ENCODE peak calls at places on chromosomes 3 and 15, in seven cellular contexts. Y, E, J, W, F, B and D are unnamed samples.

GRCh38 chr3:63015614-63016016 is 140.4 kb upstream of the CADPS start:
- DNase-seq in B (no peak), F (no peak), Y (no peak), W (no peak), J (no peak), E (no peak), D (no peak)

GRCh38 chr3:10378246-10378645 is 57.3 kb upstream of the SEC13 start:
- DNase-seq in F (no peak), J (no peak), E (no peak), B (no peak), Y (no peak), W (no peak), D (no peak)

GRCh38 chr15:86855962-86856361 is 776.3 kb downstream of the AGBL1 start:
- DNase-seq in E (no peak), J (no peak), Y (no peak), B (no peak), W (no peak), F (no peak), D (no peak)

GRCh38 chr15:62684143-62684808 is 358.3 kb upstream of the TPM1 start:
- DNase-seq in F (no peak), E (no peak), B (no peak), Y (no peak), J (no peak), W (no peak), D (no peak)

GRCh38 chr15:96066852-96067490 is 263.5 kb upstream of the NR2F2 start:
- DNase-seq in Y (no peak), J (no peak), E (no peak), W (no peak), F (no peak), B (no peak), D (no peak)

GRCh38 chr3:100695696-100696095 is 13.6 kb upstream of the TFG start:
- DNase-seq in W (no peak), Y (no peak), J (no peak), F (no peak), B (no peak), E (no peak), D (no peak)

GRCh38 chr3:144272715-144273114 is 301.1 kb downstream of the DIPK2A start:
- DNase-seq in B (peak; percentile 11), F (no peak), J (no peak), W (no peak), Y (no peak), E (no peak), D (no peak)

GRCh38 chr3:194871864-194872668 is 186.4 kb downstream of the FAM43A start:
- DNase-seq in W (no peak), E (no peak), F (no peak), J (peak; percentile 78), B (peak; percentile 70), Y (peak; percentile 38), D (no peak)

GRCh38 chr3:29484633-29485032 is 203.8 kb downstream of the RBMS3 start:
- DNase-seq in E (no peak), F (no peak), W (no peak), J (no peak), B (no peak), Y (no peak), D (no peak)

GRCh38 chr15:90691982-90692773 is 25.0 kb upstream of the BLM start:
- DNase-seq in Y (no peak), B (no peak), J (no peak), W (no peak), F (no peak), E (no peak), D (no peak)

GRCh38 chr3:13686332-13686731 is 137.4 kb downstream of the FBLN2 start:
- DNase-seq in B (no peak), J (no peak), F (no peak), E (no peak), W (no peak), Y (no peak), D (no peak)

GRCh38 chr15:59371458-59372351 is 966 bp downstream of the MYO1E start:
- DNase-seq in J (peak; percentile 50), W (peak; percentile 70), Y (peak; percentile 78), B (no peak), F (no peak), E (peak; percentile 48), D (peak; percentile 42)

GRCh38 chr15:93278006-93278405 is 189.0 kb upstream of the RGMA start:
- DNase-seq in B (no peak), F (no peak), E (no peak), W (no peak), J (no peak), Y (no peak), D (no peak)

GRCh38 chr3:27553868-27554540 is 69.8 kb upstream of the SLC4A7 start:
- DNase-seq in Y (no peak), F (no peak), B (peak; percentile 39), E (no peak), J (peak; percentile 65), W (no peak), D (no peak)